ENCODE peak calls at places on chromosomes 4 and X, in five cellular contexts. One of them, this sample, is unnamed.

GRCh38 chr4:37977471-37978452 is 17.6 kb downstream of the PTTG2 start:
- DNase-seq in H9: no peak
- DNase-seq in mesenchymal stem cell: peak; percentile 76
- DNase-seq in trophoblast cell: peak; percentile 40
- DNase-seq in H1: no peak
- DNase-seq in this sample: peak; percentile 12

GRCh38 chr4:113979157-113979972 is at the start of gene ARSJ:
- DNase-seq in H9: peak; percentile 69
- DNase-seq in mesenchymal stem cell: peak; percentile 92
- DNase-seq in trophoblast cell: no peak
- DNase-seq in H1: peak; percentile 25
- DNase-seq in this sample: peak; percentile 63

GRCh38 chrX:104913348-104913747 is 307.1 kb downstream of the TEX13A start:
- DNase-seq in H9: no peak
- DNase-seq in mesenchymal stem cell: peak; percentile 16
- DNase-seq in trophoblast cell: peak; percentile 0
- DNase-seq in H1: no peak
- DNase-seq in this sample: peak; percentile 23

GRCh38 chr4:141430686-141431085 is 205.7 kb upstream of the IL15 start:
- DNase-seq in H9: no peak
- DNase-seq in mesenchymal stem cell: no peak
- DNase-seq in trophoblast cell: no peak
- DNase-seq in H1: no peak
- DNase-seq in this sample: no peak

GRCh38 chr4:158535130-158535614 is 13.5 kb downstream of the RXFP1 start:
- DNase-seq in H9: no peak
- DNase-seq in mesenchymal stem cell: peak; percentile 55
- DNase-seq in trophoblast cell: no peak
- DNase-seq in H1: no peak
- DNase-seq in this sample: no peak

GRCh38 chr4:78645853-78646757 is 94.5 kb downstream of the ANXA3 start:
- DNase-seq in H9: no peak
- DNase-seq in mesenchymal stem cell: peak; percentile 94
- DNase-seq in trophoblast cell: peak; percentile 59
- DNase-seq in H1: no peak
- DNase-seq in this sample: no peak

GRCh38 chr4:15233626-15234025 is 194.2 kb upstream of the C1QTNF7 start:
- DNase-seq in H9: no peak
- DNase-seq in mesenchymal stem cell: no peak
- DNase-seq in trophoblast cell: no peak
- DNase-seq in H1: no peak
- DNase-seq in this sample: no peak

GRCh38 chr4:141395246-141395830 is 174.6 kb downstream of the ZNF330 start:
- DNase-seq in H9: no peak
- DNase-seq in mesenchymal stem cell: peak; percentile 18
- DNase-seq in trophoblast cell: no peak
- DNase-seq in H1: no peak
- DNase-seq in this sample: no peak

GRCh38 chr4:17597517-17597916 is 16.9 kb upstream of the MED28 start:
- DNase-seq in H9: no peak
- DNase-seq in mesenchymal stem cell: peak; percentile 15
- DNase-seq in trophoblast cell: no peak
- DNase-seq in H1: no peak
- DNase-seq in this sample: no peak

GRCh38 chr4:44578954-44579353 is 72.5 kb downstream of the YIPF7 start:
- DNase-seq in H9: no peak
- DNase-seq in mesenchymal stem cell: no peak
- DNase-seq in trophoblast cell: no peak
- DNase-seq in H1: no peak
- DNase-seq in this sample: no peak

GRCh38 chrX:129779747-129780146 is at the start of gene SASH3:
- DNase-seq in H9: no peak
- DNase-seq in mesenchymal stem cell: no peak
- DNase-seq in trophoblast cell: no peak
- DNase-seq in H1: no peak
- DNase-seq in this sample: no peak

GRCh38 chrX:150546711-150547153 is 21.7 kb upstream of the MTM1 start:
- DNase-seq in H9: no peak
- DNase-seq in mesenchymal stem cell: no peak
- DNase-seq in trophoblast cell: no peak
- DNase-seq in H1: no peak
- DNase-seq in this sample: no peak

GRCh38 chr4:100075486-100076270 is 114.6 kb downstream of the DDIT4L start:
- DNase-seq in H9: no peak
- DNase-seq in mesenchymal stem cell: peak; percentile 6
- DNase-seq in trophoblast cell: peak; percentile 59
- DNase-seq in H1: no peak
- DNase-seq in this sample: no peak

GRCh38 chr4:78409612-78410202 is 141.9 kb upstream of the ANXA3 start:
- DNase-seq in H9: no peak
- DNase-seq in mesenchymal stem cell: no peak
- DNase-seq in trophoblast cell: no peak
- DNase-seq in H1: no peak
- DNase-seq in this sample: no peak

GRCh38 chrX:110026099-110026844 is 23.4 kb downstream of the TMEM164 start:
- DNase-seq in H9: no peak
- DNase-seq in mesenchymal stem cell: no peak
- DNase-seq in trophoblast cell: no peak
- DNase-seq in H1: no peak
- DNase-seq in this sample: no peak

GRCh38 chr4:86967798-86968197 is 33.0 kb downstream of the AFF1 start:
- DNase-seq in H9: no peak
- DNase-seq in mesenchymal stem cell: peak; percentile 85
- DNase-seq in trophoblast cell: peak; percentile 54
- DNase-seq in H1: no peak
- DNase-seq in this sample: no peak

GRCh38 chrX:9682456-9682855 is 83.2 kb downstream of the GPR143 start:
- DNase-seq in H9: peak; percentile 35
- DNase-seq in mesenchymal stem cell: peak; percentile 67
- DNase-seq in trophoblast cell: peak; percentile 1
- DNase-seq in H1: no peak
- DNase-seq in this sample: no peak

GRCh38 chrX:73868916-73869315 is 305.9 kb downstream of the CHIC1 start:
- DNase-seq in H9: no peak
- DNase-seq in mesenchymal stem cell: no peak
- DNase-seq in trophoblast cell: no peak
- DNase-seq in H1: no peak
- DNase-seq in this sample: no peak

GRCh38 chr4:70195425-70195824 is at the start of gene ODAM:
- DNase-seq in H9: no peak
- DNase-seq in mesenchymal stem cell: no peak
- DNase-seq in trophoblast cell: no peak
- DNase-seq in H1: no peak
- DNase-seq in this sample: no peak

GRCh38 chr4:17718471-17718870 is 63.0 kb downstream of the FAM184B start:
- DNase-seq in H9: no peak
- DNase-seq in mesenchymal stem cell: no peak
- DNase-seq in trophoblast cell: no peak
- DNase-seq in H1: no peak
- DNase-seq in this sample: no peak

GRCh38 chr4:40055379-40055872 is 1.2 kb upstream of the N4BP2 start:
- DNase-seq in H9: no peak
- DNase-seq in mesenchymal stem cell: no peak
- DNase-seq in trophoblast cell: peak; percentile 1
- DNase-seq in H1: no peak
- DNase-seq in this sample: peak; percentile 18

GRCh38 chr4:174681723-174682300 is 147.2 kb downstream of the GLRA3 start:
- DNase-seq in H9: no peak
- DNase-seq in mesenchymal stem cell: peak; percentile 52
- DNase-seq in trophoblast cell: no peak
- DNase-seq in H1: no peak
- DNase-seq in this sample: no peak

GRCh38 chr4:177759714-177760113 is 317.5 kb upstream of the AGA start:
- DNase-seq in H9: no peak
- DNase-seq in mesenchymal stem cell: no peak
- DNase-seq in trophoblast cell: peak; percentile 4
- DNase-seq in H1: no peak
- DNase-seq in this sample: no peak

GRCh38 chr4:15294832-15295231 is 133.0 kb upstream of the C1QTNF7 start:
- DNase-seq in H9: no peak
- DNase-seq in mesenchymal stem cell: no peak
- DNase-seq in trophoblast cell: no peak
- DNase-seq in H1: no peak
- DNase-seq in this sample: no peak

GRCh38 chr4:48290146-48290772 is 20.6 kb upstream of the TEC start:
- DNase-seq in H9: no peak
- DNase-seq in mesenchymal stem cell: no peak
- DNase-seq in trophoblast cell: peak; percentile 28
- DNase-seq in H1: no peak
- DNase-seq in this sample: no peak

GRCh38 chr4:64334964-64335363 is 74.3 kb downstream of the TECRL start:
- DNase-seq in H9: no peak
- DNase-seq in mesenchymal stem cell: no peak
- DNase-seq in trophoblast cell: no peak
- DNase-seq in H1: no peak
- DNase-seq in this sample: no peak
- H2BK12ac ChIP-seq in H9: no peak overlapping the region
- H2BK12ac ChIP-seq in mesenchymal stem cell: no peak overlapping the region
- H2BK12ac ChIP-seq in trophoblast cell: no peak overlapping the region
- H2BK12ac ChIP-seq in H1: no peak overlapping the region
- H2BK12ac ChIP-seq in this sample: no peak overlapping the region

DNA sequence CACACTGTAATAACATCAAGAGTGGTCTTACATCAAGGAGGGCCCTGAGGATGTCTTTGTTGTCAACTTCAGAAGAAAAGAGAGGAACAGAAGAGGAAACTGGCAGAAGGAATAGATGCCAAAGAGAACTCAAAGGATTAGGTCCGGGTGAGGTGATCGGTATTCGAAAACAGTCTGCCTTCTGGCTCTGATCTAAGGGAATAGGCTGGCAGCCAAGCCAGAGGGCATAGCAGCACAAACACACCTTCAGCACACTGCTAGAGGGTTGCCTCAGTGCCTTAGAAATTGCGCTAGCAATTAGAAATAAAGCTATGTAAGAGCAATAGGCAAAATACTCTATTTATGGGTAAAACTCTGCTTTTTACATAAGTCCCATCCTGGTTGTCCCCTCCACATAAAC is 91.4 kb upstream of the TTC29 start:
- DNase-seq in H9: no peak
- DNase-seq in mesenchymal stem cell: no peak
- DNase-seq in trophoblast cell: no peak
- DNase-seq in H1: no peak
- DNase-seq in this sample: no peak
- H2BK12ac ChIP-seq in H9: no peak overlapping the region
- H2BK12ac ChIP-seq in mesenchymal stem cell: no peak overlapping the region
- H2BK12ac ChIP-seq in trophoblast cell: peak overlapping the region; percentile 87
- H2BK12ac ChIP-seq in H1: no peak overlapping the region
- H2BK12ac ChIP-seq in this sample: no peak overlapping the region

DNA sequence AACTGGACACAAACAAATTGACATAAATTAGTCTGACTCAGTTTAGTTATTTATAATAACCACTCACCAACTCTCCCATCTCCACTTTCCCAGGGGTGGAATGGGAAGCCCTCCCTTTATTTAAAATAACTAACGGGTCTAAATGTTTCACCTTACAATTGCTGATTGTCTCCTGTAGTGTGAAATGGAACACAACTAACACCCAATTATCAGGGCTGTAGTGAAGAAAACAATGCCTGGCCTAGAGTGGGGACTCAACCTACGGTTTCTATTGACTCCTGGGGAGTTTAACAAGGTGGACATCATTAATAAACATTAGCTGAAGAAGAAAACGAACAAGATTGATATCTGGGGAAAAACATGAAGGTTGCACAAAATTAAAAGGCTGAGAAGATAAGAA is 592.8 kb upstream of the AADAT start:
- DNase-seq in H9: no peak
- DNase-seq in mesenchymal stem cell: no peak
- DNase-seq in trophoblast cell: no peak
- DNase-seq in H1: no peak
- DNase-seq in this sample: no peak
- H2BK12ac ChIP-seq in H9: no peak overlapping the region
- H2BK12ac ChIP-seq in mesenchymal stem cell: no peak overlapping the region
- H2BK12ac ChIP-seq in trophoblast cell: no peak overlapping the region
- H2BK12ac ChIP-seq in H1: no peak overlapping the region
- H2BK12ac ChIP-seq in this sample: no peak overlapping the region

DNA sequence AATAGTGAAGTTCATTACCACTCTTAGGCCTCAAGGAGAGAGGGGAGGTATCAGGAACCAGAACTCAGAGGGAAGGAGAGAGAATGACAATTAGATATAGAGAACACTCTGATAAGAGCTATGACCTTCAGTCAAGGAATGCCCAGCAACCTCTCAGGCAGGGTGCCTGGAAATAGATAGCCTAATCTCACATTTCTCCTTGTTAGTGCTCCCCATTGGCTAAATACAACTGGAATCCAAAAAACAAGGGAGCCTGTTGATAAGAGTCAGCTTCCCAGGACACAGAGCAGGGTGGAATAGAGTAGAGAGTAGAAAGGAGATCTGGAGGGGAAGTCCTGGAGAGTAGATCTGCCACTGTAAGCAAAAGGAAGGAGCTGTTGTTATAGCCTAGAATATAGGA is 62.1 kb downstream of the DCX start:
- DNase-seq in H9: no peak
- DNase-seq in mesenchymal stem cell: no peak
- DNase-seq in trophoblast cell: no peak
- DNase-seq in H1: no peak
- DNase-seq in this sample: no peak
- H2BK12ac ChIP-seq in H9: no peak overlapping the region
- H2BK12ac ChIP-seq in mesenchymal stem cell: no peak overlapping the region
- H2BK12ac ChIP-seq in trophoblast cell: no peak overlapping the region
- H2BK12ac ChIP-seq in H1: no peak overlapping the region
- H2BK12ac ChIP-seq in this sample: no peak overlapping the region

GRCh38 chr4:155037031-155037430 is 171.4 kb upstream of the NPY2R start:
- DNase-seq in H9: no peak
- DNase-seq in mesenchymal stem cell: no peak
- DNase-seq in trophoblast cell: no peak
- DNase-seq in H1: no peak
- DNase-seq in this sample: no peak
- H2BK12ac ChIP-seq in H9: no peak overlapping the region
- H2BK12ac ChIP-seq in mesenchymal stem cell: no peak overlapping the region
- H2BK12ac ChIP-seq in trophoblast cell: no peak overlapping the region
- H2BK12ac ChIP-seq in H1: no peak overlapping the region
- H2BK12ac ChIP-seq in this sample: no peak overlapping the region

DNA sequence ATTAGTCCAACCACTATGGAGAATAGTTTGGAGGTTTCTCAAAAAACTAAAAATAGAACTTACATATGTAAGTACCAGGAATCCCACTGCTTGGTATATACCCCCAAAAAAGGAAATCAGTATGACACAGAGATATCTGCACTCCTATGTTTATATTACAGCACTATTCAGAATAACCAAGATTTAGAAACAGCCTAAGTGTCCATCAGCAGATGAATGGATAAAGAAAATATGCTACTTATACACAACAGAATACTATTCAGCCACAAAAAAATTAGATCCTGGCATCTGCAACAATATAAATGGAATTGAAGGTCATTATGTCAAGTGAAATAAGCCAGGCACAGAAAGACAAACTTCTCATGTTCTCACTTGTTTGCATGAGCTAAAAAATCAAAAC is 27.5 kb upstream of the ABCG2 start:
- DNase-seq in H9: no peak
- DNase-seq in mesenchymal stem cell: peak; percentile 86
- DNase-seq in trophoblast cell: no peak
- DNase-seq in H1: no peak
- DNase-seq in this sample: no peak
- H2BK12ac ChIP-seq in H9: no peak overlapping the region
- H2BK12ac ChIP-seq in mesenchymal stem cell: no peak overlapping the region
- H2BK12ac ChIP-seq in trophoblast cell: no peak overlapping the region
- H2BK12ac ChIP-seq in H1: no peak overlapping the region
- H2BK12ac ChIP-seq in this sample: no peak overlapping the region